ENCODE peak calls at places on chromosome 19, in four cellular contexts. O is neural crest cell, S is left lung, R is NCI-H748 treated with DMSO at 0.1 percent for 48 hours. G is an unnamed sample.

GRCh38 chr19:55702131-55702627 is 27.2 kb downstream of the EPN1 start:
- DNase-seq in O (no peak), S (no peak), R (no peak), G (no peak)

GRCh38 chr19:15396436-15396835 is 16.8 kb upstream of the AKAP8 start:
- DNase-seq in O (no peak), S (no peak), R (no peak), G (no peak)

GRCh38 chr19:7751157-7751783 is 3.9 kb upstream of the CD209 start:
- DNase-seq in O (no peak), S (no peak), R (no peak), G (peak; percentile 57)

GRCh38 chr19:27674701-27675100 is 1538.2 kb downstream of the UQCRFS1 start:
- DNase-seq in O (no peak), S (no peak), R (no peak), G (no peak)

GRCh38 chr19:38780443-38780842 is 7.1 kb upstream of the LGALS7 start:
- DNase-seq in O (no peak), S (no peak), R (no peak), G (no peak)

GRCh38 chr19:289651-290538 is 1.3 kb downstream of the PLPP2 start:
- DNase-seq in O (no peak), S (no peak), R (peak; percentile 59), G (peak; percentile 89)

GRCh38 chr19:14890616-14891379 is 4.9 kb upstream of the OR7A17 start:
- DNase-seq in O (no peak), S (no peak), R (no peak), G (no peak)

GRCh38 chr19:10285393-10285792 is 1.4 kb upstream of the ICAM4 start:
- DNase-seq in O (no peak), S (no peak), R (no peak), G (no peak)

GRCh38 chr19:54481326-54481930 is 8.3 kb upstream of the CDC42EP5 start:
- DNase-seq in O (peak; percentile 74), S (no peak), R (peak; percentile 42), G (peak; percentile 22)

GRCh38 chr19:8973501-8974091 is 36.6 kb downstream of the MUC16 start:
- DNase-seq in O (no peak), S (no peak), R (no peak), G (no peak)

GRCh38 chr19:8366961-8367326 is 3.0 kb downstream of the ANGPTL4 start:
- DNase-seq in O (no peak), S (no peak), R (no peak), G (no peak)

G was measured in mammary epithelial cell.